ENCODE peak calls at places on chromosomes 5 and 9, in nine cellular contexts. W, M, G, R, P, H, Q, O and T are unnamed samples.

GRCh38 chr9:92963831-92964606 is 16.7 kb downstream of the FGD3 start:
- DNase-seq in W (no peak), M (peak), G (no peak), R (no peak), P (no peak), H (peak), Q (no peak), O (no peak), T (peak)

GRCh38 chr5:40464461-40464860 is 215.3 kb upstream of the PTGER4 start:
- DNase-seq in W (no peak), M (no peak), G (no peak), R (peak), P (peak), H (no peak), Q (no peak), O (no peak), T (no peak)

GRCh38 chr5:129460121-129460950 is at the start of gene ADAMTS19:
- DNase-seq in W (no peak), M (peak), G (peak), R (peak), P (peak), H (no peak), Q (peak), O (peak), T (peak)

GRCh38 chr9:72025956-72026355 is 34.5 kb downstream of the C9orf57 start:
- DNase-seq in W (no peak), M (no peak), G (no peak), R (peak), P (no peak), H (no peak), Q (no peak), O (no peak), T (no peak)

GRCh38 chr9:87180361-87180760 is 233.1 kb upstream of the GAS1 start:
- DNase-seq in W (no peak), M (no peak), G (no peak), R (no peak), P (no peak), H (no peak), Q (no peak), O (peak), T (no peak)

GRCh38 chr9:115400801-115401200 is 282.8 kb upstream of the TNC start:
- DNase-seq in W (no peak), M (no peak), G (no peak), R (peak), P (no peak), H (no peak), Q (no peak), O (no peak), T (no peak)

GRCh38 chr9:84170521-84171141 is 169.9 kb downstream of the SLC28A3 start:
- DNase-seq in W (peak), M (no peak), G (peak), R (peak), P (peak), H (no peak), Q (peak), O (peak), T (peak)

GRCh38 chr9:79623799-79624721 is 52.3 kb downstream of the TLE4 start:
- DNase-seq in W (no peak), M (no peak), G (no peak), R (peak), P (peak), H (peak), Q (no peak), O (no peak), T (peak)

GRCh38 chr9:132896906-132897305 is 18.2 kb downstream of the SPACA9 start:
- DNase-seq in W (no peak), M (no peak), G (no peak), R (peak), P (no peak), H (no peak), Q (no peak), O (no peak), T (no peak)

GRCh38 chr5:76601470-76601869 is 21.7 kb downstream of the F2RL2 start:
- DNase-seq in W (peak), M (peak), G (peak), R (peak), P (peak), H (peak), Q (peak), O (peak), T (peak)

GRCh38 chr5:122259995-122260394 is 52.0 kb upstream of the SNCAIP start:
- DNase-seq in W (no peak), M (no peak), G (no peak), R (peak), P (peak), H (no peak), Q (no peak), O (no peak), T (peak)

GRCh38 chr9:84261082-84261746 is 79.3 kb downstream of the SLC28A3 start:
- DNase-seq in W (peak), M (peak), G (peak), R (peak), P (peak), H (peak), Q (peak), O (peak), T (peak)

GRCh38 chr5:159912033-159912800 is 4.1 kb upstream of the ADRA1B start:
- DNase-seq in W (no peak), M (no peak), G (no peak), R (peak), P (peak), H (no peak), Q (no peak), O (no peak), T (peak)

GRCh38 chr9:27726244-27727141 is 153.2 kb upstream of the C9orf72 start:
- DNase-seq in W (peak), M (peak), G (peak), R (peak), P (peak), H (peak), Q (peak), O (peak), T (peak)

GRCh38 chr5:112338681-112339337 is 80.3 kb downstream of the EPB41L4A start:
- DNase-seq in W (no peak), M (no peak), G (no peak), R (peak), P (peak), H (no peak), Q (no peak), O (no peak), T (peak)
- TF ChIP-seq EZH2phosphoT487 in W (no peak), M (no peak), G (no peak), R (no peak), P (no peak), H (no peak), Q (no peak), O (no peak), T (no peak)

GRCh38 chr5:102583663-102584062 is 84.9 kb upstream of the SLCO6A1 start:
- DNase-seq in W (peak), M (peak), G (no peak), R (peak), P (peak), H (peak), Q (peak), O (peak), T (peak)
- H3K4me2 ChIP-seq in W (peak), M (no peak), G (no peak), R (peak), P (peak), H (no peak), Q (no peak), O (no peak), T (no peak)

DNA sequence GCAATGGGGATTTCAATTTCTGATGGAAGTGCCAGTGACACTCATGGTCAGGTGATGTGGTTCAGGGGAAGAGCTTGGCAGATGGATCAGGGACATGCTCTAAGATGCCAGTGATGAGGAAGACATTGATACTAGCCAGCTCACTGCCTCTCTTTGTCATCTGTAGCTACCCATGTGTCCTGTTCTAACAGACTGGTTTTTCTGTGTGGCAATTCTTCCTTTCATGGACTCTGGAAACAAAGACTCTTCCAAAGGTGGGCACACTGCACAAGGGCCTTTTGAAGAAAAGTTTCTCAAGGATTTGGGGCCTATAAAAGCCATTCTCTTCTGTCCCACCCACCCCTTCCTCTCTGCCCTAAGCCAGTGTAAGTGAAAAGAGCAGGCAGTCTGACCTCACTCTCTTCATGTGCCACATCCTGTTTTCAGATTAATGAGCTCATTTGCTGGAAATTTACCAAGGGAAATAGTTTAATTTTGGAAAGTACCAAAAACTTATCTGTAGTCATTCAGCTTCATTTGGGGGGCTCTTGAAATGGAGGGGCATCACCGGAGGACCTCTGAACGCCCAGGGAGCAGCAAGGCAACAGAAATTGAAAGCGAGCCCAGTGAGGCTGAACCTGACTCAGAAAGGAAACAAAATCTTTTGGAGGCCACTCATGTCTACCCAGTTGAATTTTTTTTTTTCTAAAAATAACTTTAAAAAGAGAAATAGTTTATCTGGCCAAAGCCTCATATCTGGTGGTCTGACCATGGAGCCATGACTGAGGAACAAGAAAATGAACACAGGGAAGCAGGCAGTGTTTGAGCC is 4.9 kb upstream of the TRAF1 start:
- DNase-seq in W (no peak), M (peak), G (no peak), R (peak), P (peak), H (peak), Q (no peak), O (no peak), T (no peak)
- TF ChIP-seq EZH2phosphoT487 in W (no peak), M (no peak), G (no peak), R (no peak), P (no peak), H (no peak), Q (no peak), O (no peak), T (no peak)

GRCh38 chr5:150628936-150629485 is 11.4 kb upstream of the SYNPO start:
- DNase-seq in W (no peak), M (no peak), G (no peak), R (no peak), P (peak), H (no peak), Q (no peak), O (no peak), T (no peak)

GRCh38 chr5:150631326-150631701 is 9.1 kb upstream of the SYNPO start:
- DNase-seq in W (no peak), M (no peak), G (no peak), R (no peak), P (no peak), H (no peak), Q (no peak), O (no peak), T (no peak)

GRCh38 chr5:150632305-150633160 is 7.9 kb upstream of the SYNPO start:
- DNase-seq in W (no peak), M (no peak), G (no peak), R (peak), P (no peak), H (no peak), Q (no peak), O (no peak), T (no peak)

GRCh38 chr5:150630016-150630415 is 10.4 kb upstream of the SYNPO start:
- DNase-seq in W (no peak), M (no peak), G (no peak), R (no peak), P (no peak), H (no peak), Q (no peak), O (no peak), T (no peak)

GRCh38 chr5:150630459-150631325 is 9.8 kb upstream of the SYNPO start:
- DNase-seq in W (no peak), M (no peak), G (no peak), R (no peak), P (no peak), H (no peak), Q (no peak), O (no peak), T (no peak)
- H3K4me2 ChIP-seq in W (no peak), M (no peak), G (no peak), R (no peak), P (no peak), H (no peak), Q (no peak), O (no peak), T (no peak)

DNA sequence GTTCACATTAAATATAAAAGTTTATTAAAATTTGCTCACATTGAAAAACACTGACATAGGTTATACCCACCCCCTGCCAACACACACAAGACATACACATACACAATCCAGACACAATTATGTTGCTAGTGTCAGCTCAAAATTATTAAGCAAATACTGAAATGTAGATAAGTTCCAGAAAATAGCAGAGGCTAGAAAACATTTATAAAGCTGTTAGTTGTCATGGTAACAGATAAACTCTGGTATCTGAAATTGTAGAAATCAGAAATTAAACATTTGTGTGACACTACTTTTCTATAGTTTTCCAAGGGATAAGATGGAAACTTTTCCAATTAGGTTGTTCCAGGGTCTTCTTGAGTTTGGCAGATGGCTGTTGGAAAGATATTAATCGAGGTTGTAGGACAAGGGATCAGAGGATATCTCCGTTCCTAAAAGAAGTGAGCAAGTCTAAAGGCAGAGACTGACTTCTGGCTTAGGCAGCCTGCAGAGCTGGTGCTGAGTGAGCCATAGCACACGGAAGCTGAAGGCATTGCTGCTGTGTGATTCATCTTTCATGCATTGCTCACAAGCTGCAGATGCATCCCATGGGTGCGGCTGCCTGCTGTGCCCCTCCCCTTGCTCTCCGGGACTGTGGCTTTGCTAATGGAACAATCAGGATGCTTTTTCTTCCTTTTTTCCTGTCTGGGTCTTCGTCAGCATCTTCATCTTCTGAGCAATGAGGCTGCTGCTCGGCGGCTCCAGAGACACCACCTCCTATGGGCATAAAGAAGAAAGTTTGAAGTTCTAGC is 341.5 kb downstream of the DIRAS2 start:
- DNase-seq in W (peak), M (no peak), G (no peak), R (peak), P (peak), H (no peak), Q (no peak), O (peak), T (peak)
- TF ChIP-seq EZH2phosphoT487 in W (no peak), M (no peak), G (no peak), R (no peak), P (no peak), H (no peak), Q (no peak), O (no peak), T (no peak)

GRCh38 chr5:66364186-66364585 is 220.1 kb downstream of the SREK1 start:
- DNase-seq in W (no peak), M (no peak), G (no peak), R (no peak), P (no peak), H (no peak), Q (no peak), O (no peak), T (no peak)

GRCh38 chr5:66362676-66363075 is 218.6 kb downstream of the SREK1 start:
- DNase-seq in W (no peak), M (no peak), G (no peak), R (peak), P (no peak), H (no peak), Q (no peak), O (no peak), T (no peak)

GRCh38 chr5:66363097-66363496 is 219.0 kb downstream of the SREK1 start:
- DNase-seq in W (no peak), M (no peak), G (no peak), R (no peak), P (no peak), H (no peak), Q (no peak), O (peak), T (no peak)

GRCh38 chr5:66362021-66362420 is 217.9 kb downstream of the SREK1 start:
- DNase-seq in W (no peak), M (no peak), G (no peak), R (no peak), P (no peak), H (no peak), Q (no peak), O (no peak), T (no peak)

GRCh38 chr5:66367814-66368541 is 223.9 kb downstream of the SREK1 start:
- DNase-seq in W (no peak), M (no peak), G (no peak), R (no peak), P (no peak), H (no peak), Q (no peak), O (no peak), T (no peak)
- H3K4me2 ChIP-seq in W (no peak), M (no peak), G (no peak), R (no peak), P (no peak), H (no peak), Q (no peak), O (no peak), T (no peak)